ENCODE peak calls at places on chromosomes 7 and 10, in four cellular contexts. V, G, Z and X are unnamed samples. For H3K4me1, the result is how much of the 10 kb centered on the place peaks cover.

GRCh38 chr10:79298403-79299244 is 48.6 kb upstream of the PPIF start:
- DNase-seq in V (peak), G (no peak), Z (no peak), X (peak)

GRCh38 chr10:94403823-94404228 is 1.5 kb downstream of the TBC1D12 start:
- DNase-seq in Z (no peak), G (no peak), V (no peak), X (no peak)

GRCh38 chr10:59025981-59026730 is 150.3 kb upstream of the PHYHIPL start:
- DNase-seq in V (no peak), G (no peak), Z (no peak), X (no peak)

GRCh38 chr10:739403-739802 is 49.9 kb upstream of the DIP2C start:
- DNase-seq in G (no peak), V (no peak), Z (no peak), X (no peak)

GRCh38 chr7:5643280-5643679 is 138.2 kb downstream of the RNF216 start:
- DNase-seq in G (no peak), Z (peak), V (no peak), X (no peak)

GRCh38 chr10:48896756-48897437 is 42.7 kb downstream of the LRRC18 start:
- DNase-seq in V (no peak), G (no peak), Z (no peak), X (no peak)

GRCh38 chr10:131818510-131819234 is 82.1 kb upstream of the PPP2R2D start:
- DNase-seq in V (no peak), G (no peak), Z (no peak), X (no peak)

GRCh38 chr10:85916192-85916747 is 450.3 kb downstream of the GRID1 start:
- DNase-seq in Z (no peak), V (no peak), G (no peak), X (peak)

GRCh38 chr7:476736-477360 is 42.8 kb downstream of the PDGFA start:
- DNase-seq in Z (peak), V (no peak), G (no peak), X (no peak)

GRCh38 chr7:5143106-5143505 is 46.9 kb upstream of the WIPI2 start:
- DNase-seq in G (no peak), V (no peak), Z (no peak), X (no peak)

GRCh38 chr7:32670105-32670504 is 174.8 kb downstream of the AVL9 start:
- DNase-seq in Z (no peak), V (peak), G (peak), X (no peak)

GRCh38 chr7:156067156-156067555 is 254.9 kb upstream of the SHH start:
- DNase-seq in V (no peak), Z (no peak), G (no peak), X (no peak)

GRCh38 chr10:95406651-95407280 is 116.0 kb upstream of the PDLIM1 start:
- DNase-seq in Z (peak), G (no peak), V (no peak), X (peak)

GRCh38 chr7:105132835-105133234 is 118.8 kb downstream of the KMT2E start:
- DNase-seq in V (no peak), Z (no peak), G (no peak), X (no peak)

GRCh38 chr10:69504576-69505250 is 53.4 kb downstream of the TSPAN15 start:
- DNase-seq in V (no peak), G (no peak), Z (no peak), X (no peak)

GRCh38 chr7:98286093-98286525 is 4.6 kb downstream of the BRI3 start:
- DNase-seq in Z (peak), V (no peak), G (no peak), X (peak)

GRCh38 chr10:127797339-127797738 is 60.4 kb downstream of the FOXI2 start:
- DNase-seq in Z (no peak), G (no peak), V (no peak), X (no peak)

GRCh38 chr10:126204320-126204719 is 184.0 kb downstream of the ADAM12 start:
- DNase-seq in Z (no peak), G (no peak), V (peak), X (no peak)

GRCh38 chr7:4189151-4189570 is 492.9 kb upstream of the FOXK1 start:
- DNase-seq in V (no peak), G (peak), Z (peak), X (peak)

GRCh38 chr10:132264966-132265877 is 42.5 kb downstream of the STK32C start:
- DNase-seq in G (peak), Z (no peak), V (no peak), X (no peak)

GRCh38 chr7:118202056-118202455 is 18.1 kb downstream of the LSM8 start:
- DNase-seq in Z (no peak), G (no peak), V (no peak), X (no peak)

GRCh38 chr10:111281516-111281915 is 204.7 kb downstream of the ADRA2A start:
- DNase-seq in V (peak), G (peak), Z (no peak), X (no peak)

GRCh38 chr7:111424768-111425167 is 137.5 kb downstream of the IMMP2L start:
- DNase-seq in V (no peak), Z (no peak), G (no peak), X (no peak)

GRCh38 chr10:129898701-129899563 is 65.1 kb downstream of the EBF3 start:
- DNase-seq in Z (no peak), V (no peak), G (no peak), X (no peak)

GRCh38 chr10:3914702-3915101 is 129.7 kb upstream of the KLF6 start:
- DNase-seq in G (no peak), Z (no peak), V (no peak), X (no peak)

GRCh38 chr7:155589001-155589980 is 42.9 kb upstream of the CNPY1 start:
- DNase-seq in G (no peak), V (no peak), Z (no peak), X (no peak)

GRCh38 chr7:53811555-53812079 is 730.6 kb upstream of the VSTM2A start:
- DNase-seq in V (no peak), G (no peak), Z (no peak), X (no peak)
- H3K4me3 ChIP-seq in V (no peak), G (no peak), Z (no peak), X (no peak)

GRCh38 chr7:137932881-137933269 is 69.0 kb downstream of the CREB3L2 start:
- DNase-seq in V (no peak), Z (no peak), G (no peak), X (peak)

GRCh38 chr7:137934176-137934826 is 67.6 kb downstream of the CREB3L2 start:
- DNase-seq in V (no peak), Z (no peak), G (no peak), X (no peak)

GRCh38 chr7:137934941-137935848 is 66.7 kb downstream of the CREB3L2 start:
- DNase-seq in Z (no peak), V (no peak), G (no peak), X (no peak)

GRCh38 chr7:137931823-137932222 is 70.1 kb downstream of the CREB3L2 start:
- DNase-seq in V (no peak), G (no peak), Z (no peak), X (no peak)

GRCh38 chr7:137933270-137934017 is 68.4 kb downstream of the CREB3L2 start:
- DNase-seq in V (no peak), G (no peak), Z (no peak), X (peak)
- H3K4me1 ChIP-seq in V (under half), G (under half), Z (half or more), X (half or more)

DNA sequence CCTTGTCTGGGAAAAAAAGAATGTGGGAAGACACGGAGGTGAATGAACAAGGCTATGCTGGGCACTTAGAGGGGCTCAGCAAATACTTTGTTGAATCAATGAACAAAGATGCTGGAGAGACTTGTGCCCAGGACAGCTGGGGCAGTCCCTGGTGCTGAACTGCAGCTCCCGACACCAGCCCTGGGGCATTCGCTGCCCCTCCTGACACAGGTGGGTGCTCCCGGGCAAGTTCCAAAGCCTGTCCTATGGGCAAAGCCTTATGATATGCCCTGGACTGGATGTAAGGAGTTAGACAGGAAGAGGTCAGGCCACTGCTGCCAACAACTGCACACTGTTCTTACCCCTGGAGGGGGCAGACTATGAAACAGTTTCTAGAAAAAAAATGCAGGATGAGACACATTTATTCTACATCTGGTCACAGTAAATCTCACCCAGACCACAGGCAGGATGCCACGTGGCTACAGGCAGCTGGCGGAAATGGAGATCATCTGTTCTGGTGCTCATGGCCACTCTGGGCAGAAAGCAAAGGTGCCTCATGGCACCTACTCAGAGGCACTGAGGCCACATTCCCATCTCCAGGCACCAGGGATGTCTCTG is 21.9 kb upstream of the FRAT2 start:
- DNase-seq in V (no peak), G (no peak), Z (no peak), X (no peak)
- H3K27ac ChIP-seq in V (no peak), G (no peak), Z (peak), X (no peak)

DNA sequence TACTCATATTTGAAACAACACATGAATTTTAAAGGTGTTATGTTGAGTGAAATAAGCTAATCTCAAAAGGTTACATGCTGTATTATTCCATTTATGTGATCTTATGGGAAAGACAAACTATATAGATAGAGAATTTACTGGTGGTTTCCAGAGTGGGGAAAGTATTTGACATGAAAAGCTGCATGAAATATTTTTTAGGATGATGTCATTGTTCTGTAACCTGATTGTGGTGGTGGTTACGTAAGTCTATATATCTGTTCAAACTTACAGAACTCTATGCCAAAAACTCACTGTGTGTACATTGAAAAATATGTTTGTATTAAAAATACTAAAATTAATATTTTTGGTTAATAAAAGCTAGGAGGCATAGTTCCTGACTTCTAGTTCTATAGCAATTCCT is 453.0 kb downstream of the SORCS3 start:
- DNase-seq in V (no peak), G (no peak), Z (no peak), X (no peak)
- H3K4me3 ChIP-seq in V (no peak), G (no peak), Z (no peak), X (no peak)

GRCh38 chr10:31702005-31702404 is 226.6 kb downstream of the ARHGAP12 start:
- DNase-seq in Z (no peak), V (no peak), G (no peak), X (no peak)
- H3K4me1 ChIP-seq in Z (half or more), V (under half), G (under half), X (half or more)

GRCh38 chr10:93288679-93289634 is 193.2 kb downstream of the MYOF start:
- DNase-seq in Z (peak), V (peak), G (peak), X (peak)

GRCh38 chr10:93290661-93291354 is 191.3 kb downstream of the MYOF start:
- DNase-seq in G (no peak), V (no peak), Z (no peak), X (no peak)

GRCh38 chr10:93287775-93288174 is 194.4 kb downstream of the MYOF start:
- DNase-seq in V (no peak), Z (no peak), G (peak), X (no peak)
- H3K27ac ChIP-seq in V (peak), Z (no peak), G (no peak), X (no peak)

GRCh38 chr10:124748206-124748605 is 4.0 kb upstream of the FAM53B start:
- DNase-seq in V (no peak), Z (no peak), G (peak), X (no peak)
- H3K4me3 ChIP-seq in V (no peak), Z (no peak), G (no peak), X (no peak)

DNA sequence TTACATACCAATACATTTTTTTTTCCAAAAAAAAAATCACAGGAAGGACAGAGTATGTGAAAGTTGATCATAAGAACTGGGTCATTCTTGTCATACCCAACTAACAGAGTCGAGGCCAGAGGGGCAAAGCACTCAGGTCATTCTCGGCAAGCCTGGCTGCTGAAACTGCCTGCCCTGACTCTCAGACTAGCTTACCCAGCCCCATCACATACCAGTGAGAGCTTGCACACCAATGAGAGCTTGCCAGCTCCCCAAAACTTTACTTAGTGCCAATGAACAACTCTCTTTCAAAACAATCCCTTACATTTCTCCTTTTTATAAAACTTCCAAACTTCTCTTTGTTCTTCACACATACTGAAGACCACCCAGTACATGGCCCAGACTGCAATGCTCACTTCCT is 48.9 kb downstream of the VOPP1 start:
- DNase-seq in G (no peak), V (no peak), Z (no peak), X (no peak)
- H3K4me1 ChIP-seq in G (under half), V (under half), Z (under half), X (half or more)

GRCh38 chr7:39199951-39200350 is 222.2 kb downstream of the POU6F2 start:
- DNase-seq in V (no peak), G (no peak), Z (no peak), X (no peak)

GRCh38 chr7:39195967-39196366 is 218.3 kb downstream of the POU6F2 start:
- DNase-seq in Z (no peak), G (no peak), V (no peak), X (no peak)

GRCh38 chr7:39202041-39202440 is 224.3 kb downstream of the POU6F2 start:
- DNase-seq in G (no peak), V (no peak), Z (no peak), X (no peak)

DNA sequence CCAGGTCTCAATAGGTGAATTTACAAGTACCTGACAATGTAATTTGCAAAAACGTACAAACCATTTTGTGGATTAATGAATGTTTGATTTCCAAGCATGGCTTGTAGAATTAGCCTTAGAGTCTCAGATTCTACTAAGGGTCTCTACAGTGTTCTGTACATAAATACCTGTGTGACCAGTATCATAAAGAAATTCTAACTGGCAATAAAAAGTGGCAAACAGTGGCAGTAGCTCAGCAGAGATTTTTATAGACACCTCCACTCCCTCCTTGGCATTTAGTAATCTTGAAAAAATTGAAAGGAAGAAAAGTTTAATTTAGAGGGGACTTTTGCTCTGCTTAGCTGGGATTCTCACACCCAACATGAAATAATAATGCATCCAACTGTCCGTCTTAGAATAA is 220.8 kb downstream of the POU6F2 start:
- DNase-seq in G (no peak), V (no peak), Z (no peak), X (no peak)
- H3K27ac ChIP-seq in G (no peak), V (no peak), Z (no peak), X (no peak)